ENCODE peak calls at places on chromosomes 12 and 14, in nine cellular contexts. One of them, this sample, is unnamed.

GRCh38 chr12:80186727-80187217 is 87.4 kb downstream of the OTOGL start:
- DNase-seq in progenitor cell of endocrine pancreas: no peak
- DNase-seq in RWPE1: peak
- DNase-seq in T-cell: peak
- DNase-seq in D341Med: peak
- DNase-seq in NCI-H1417: peak
- DNase-seq in T-helper 22 cell: no peak
- DNase-seq in colonic mucosa: peak
- DNase-seq in pancreas: no peak
- DNase-seq in this sample: peak

GRCh38 chr14:92049781-92050180 is 9.9 kb upstream of the TRIP11 start:
- DNase-seq in progenitor cell of endocrine pancreas: no peak
- DNase-seq in RWPE1: no peak
- DNase-seq in T-cell: no peak
- DNase-seq in D341Med: no peak
- DNase-seq in NCI-H1417: no peak
- DNase-seq in T-helper 22 cell: no peak
- DNase-seq in colonic mucosa: no peak
- DNase-seq in pancreas: no peak
- DNase-seq in this sample: no peak

GRCh38 chr14:95237121-95237876 is 80.0 kb upstream of the DICER1 start:
- DNase-seq in progenitor cell of endocrine pancreas: no peak
- DNase-seq in RWPE1: no peak
- DNase-seq in T-cell: no peak
- DNase-seq in D341Med: no peak
- DNase-seq in NCI-H1417: no peak
- DNase-seq in T-helper 22 cell: no peak
- DNase-seq in colonic mucosa: peak
- DNase-seq in pancreas: no peak
- DNase-seq in this sample: no peak

GRCh38 chr12:108214486-108214885 is 85.4 kb downstream of the WSCD2 start:
- DNase-seq in progenitor cell of endocrine pancreas: peak
- DNase-seq in RWPE1: peak
- DNase-seq in T-cell: peak
- DNase-seq in D341Med: no peak
- DNase-seq in NCI-H1417: no peak
- DNase-seq in T-helper 22 cell: no peak
- DNase-seq in colonic mucosa: peak
- DNase-seq in pancreas: peak
- DNase-seq in this sample: peak

GRCh38 chr12:75698052-75698451 is 186.6 kb upstream of the KRR1 start:
- DNase-seq in progenitor cell of endocrine pancreas: no peak
- DNase-seq in RWPE1: no peak
- DNase-seq in T-cell: no peak
- DNase-seq in D341Med: no peak
- DNase-seq in NCI-H1417: no peak
- DNase-seq in T-helper 22 cell: no peak
- DNase-seq in colonic mucosa: no peak
- DNase-seq in pancreas: no peak
- DNase-seq in this sample: no peak

GRCh38 chr12:91685917-91686316 is 459.7 kb downstream of the BTG1 start:
- DNase-seq in progenitor cell of endocrine pancreas: no peak
- DNase-seq in RWPE1: peak
- DNase-seq in T-cell: no peak
- DNase-seq in D341Med: no peak
- DNase-seq in NCI-H1417: no peak
- DNase-seq in T-helper 22 cell: no peak
- DNase-seq in colonic mucosa: no peak
- DNase-seq in pancreas: no peak
- DNase-seq in this sample: no peak

GRCh38 chr14:66088661-66089060 is 397.5 kb upstream of the CCDC196 start:
- DNase-seq in progenitor cell of endocrine pancreas: no peak
- DNase-seq in RWPE1: no peak
- DNase-seq in T-cell: no peak
- DNase-seq in D341Med: no peak
- DNase-seq in NCI-H1417: no peak
- DNase-seq in T-helper 22 cell: no peak
- DNase-seq in colonic mucosa: no peak
- DNase-seq in pancreas: no peak
- DNase-seq in this sample: no peak

GRCh38 chr12:3261782-3262359 is 184.7 kb downstream of the TSPAN9 start:
- DNase-seq in progenitor cell of endocrine pancreas: no peak
- DNase-seq in RWPE1: no peak
- DNase-seq in T-cell: no peak
- DNase-seq in D341Med: no peak
- DNase-seq in NCI-H1417: no peak
- DNase-seq in T-helper 22 cell: no peak
- DNase-seq in colonic mucosa: no peak
- DNase-seq in pancreas: no peak
- DNase-seq in this sample: no peak

GRCh38 chr12:6038160-6038559 is 86.3 kb downstream of the VWF start:
- DNase-seq in progenitor cell of endocrine pancreas: peak
- DNase-seq in RWPE1: peak
- DNase-seq in T-cell: peak
- DNase-seq in D341Med: peak
- DNase-seq in NCI-H1417: peak
- DNase-seq in T-helper 22 cell: no peak
- DNase-seq in colonic mucosa: peak
- DNase-seq in pancreas: no peak
- DNase-seq in this sample: peak

GRCh38 chr12:54363047-54363446 is 1.2 kb downstream of the GPR84 start:
- DNase-seq in progenitor cell of endocrine pancreas: no peak
- DNase-seq in RWPE1: no peak
- DNase-seq in T-cell: no peak
- DNase-seq in D341Med: no peak
- DNase-seq in NCI-H1417: no peak
- DNase-seq in T-helper 22 cell: no peak
- DNase-seq in colonic mucosa: no peak
- DNase-seq in pancreas: no peak
- DNase-seq in this sample: no peak

GRCh38 chr12:96157427-96157826 is 36.7 kb upstream of the ELK3 start:
- DNase-seq in progenitor cell of endocrine pancreas: no peak
- DNase-seq in RWPE1: no peak
- DNase-seq in T-cell: no peak
- DNase-seq in D341Med: no peak
- DNase-seq in NCI-H1417: no peak
- DNase-seq in T-helper 22 cell: no peak
- DNase-seq in colonic mucosa: no peak
- DNase-seq in pancreas: no peak
- DNase-seq in this sample: no peak

GRCh38 chr12:118397693-118398440 is 21.5 kb downstream of the SUDS3 start:
- DNase-seq in progenitor cell of endocrine pancreas: no peak
- DNase-seq in RWPE1: no peak
- DNase-seq in T-cell: no peak
- DNase-seq in D341Med: no peak
- DNase-seq in NCI-H1417: no peak
- DNase-seq in T-helper 22 cell: no peak
- DNase-seq in colonic mucosa: no peak
- DNase-seq in pancreas: no peak
- DNase-seq in this sample: no peak

GRCh38 chr14:37061697-37062096 is 110.7 kb downstream of the SLC25A21 start:
- DNase-seq in progenitor cell of endocrine pancreas: no peak
- DNase-seq in RWPE1: no peak
- DNase-seq in T-cell: no peak
- DNase-seq in D341Med: no peak
- DNase-seq in NCI-H1417: no peak
- DNase-seq in T-helper 22 cell: no peak
- DNase-seq in colonic mucosa: no peak
- DNase-seq in pancreas: no peak
- DNase-seq in this sample: no peak

GRCh38 chr14:100747021-100747586 is 20.4 kb downstream of the DLK1 start:
- DNase-seq in progenitor cell of endocrine pancreas: no peak
- DNase-seq in RWPE1: peak
- DNase-seq in T-cell: no peak
- DNase-seq in D341Med: no peak
- DNase-seq in NCI-H1417: peak
- DNase-seq in T-helper 22 cell: no peak
- DNase-seq in colonic mucosa: no peak
- DNase-seq in pancreas: peak
- DNase-seq in this sample: peak

GRCh38 chr12:53049582-53050318 is at the start of gene TNS2:
- DNase-seq in progenitor cell of endocrine pancreas: no peak
- DNase-seq in RWPE1: peak
- DNase-seq in T-cell: no peak
- DNase-seq in D341Med: peak
- DNase-seq in NCI-H1417: peak
- DNase-seq in T-helper 22 cell: no peak
- DNase-seq in colonic mucosa: peak
- DNase-seq in pancreas: peak
- DNase-seq in this sample: no peak

GRCh38 chr12:113136128-113136989 is 798 bp upstream of the RASAL1 start:
- DNase-seq in progenitor cell of endocrine pancreas: no peak
- DNase-seq in RWPE1: no peak
- DNase-seq in T-cell: peak
- DNase-seq in D341Med: no peak
- DNase-seq in NCI-H1417: peak
- DNase-seq in T-helper 22 cell: peak
- DNase-seq in colonic mucosa: peak
- DNase-seq in pancreas: no peak
- DNase-seq in this sample: no peak

GRCh38 chr12:106305376-106305775 is 2.8 kb downstream of the TCP11L2 start:
- DNase-seq in progenitor cell of endocrine pancreas: no peak
- DNase-seq in RWPE1: no peak
- DNase-seq in T-cell: no peak
- DNase-seq in D341Med: no peak
- DNase-seq in NCI-H1417: peak
- DNase-seq in T-helper 22 cell: no peak
- DNase-seq in colonic mucosa: no peak
- DNase-seq in pancreas: no peak
- DNase-seq in this sample: no peak

GRCh38 chr12:88595697-88596096 is 15.4 kb upstream of the KITLG start:
- DNase-seq in progenitor cell of endocrine pancreas: no peak
- DNase-seq in RWPE1: no peak
- DNase-seq in T-cell: no peak
- DNase-seq in D341Med: no peak
- DNase-seq in NCI-H1417: no peak
- DNase-seq in T-helper 22 cell: no peak
- DNase-seq in colonic mucosa: peak
- DNase-seq in pancreas: no peak
- DNase-seq in this sample: no peak

GRCh38 chr14:70702154-70702553 is 60.4 kb downstream of the TTC9 start:
- DNase-seq in progenitor cell of endocrine pancreas: no peak
- DNase-seq in RWPE1: no peak
- DNase-seq in T-cell: no peak
- DNase-seq in D341Med: no peak
- DNase-seq in NCI-H1417: no peak
- DNase-seq in T-helper 22 cell: no peak
- DNase-seq in colonic mucosa: no peak
- DNase-seq in pancreas: no peak
- DNase-seq in this sample: no peak

GRCh38 chr12:3326850-3327780 is 163.9 kb upstream of the PRMT8 start:
- DNase-seq in progenitor cell of endocrine pancreas: no peak
- DNase-seq in RWPE1: no peak
- DNase-seq in T-cell: no peak
- DNase-seq in D341Med: no peak
- DNase-seq in NCI-H1417: no peak
- DNase-seq in T-helper 22 cell: no peak
- DNase-seq in colonic mucosa: no peak
- DNase-seq in pancreas: no peak
- DNase-seq in this sample: no peak

GRCh38 chr14:76768201-76768656 is 7.0 kb downstream of the VASH1 start:
- DNase-seq in progenitor cell of endocrine pancreas: no peak
- DNase-seq in RWPE1: no peak
- DNase-seq in T-cell: peak
- DNase-seq in D341Med: no peak
- DNase-seq in NCI-H1417: peak
- DNase-seq in T-helper 22 cell: peak
- DNase-seq in colonic mucosa: peak
- DNase-seq in pancreas: no peak
- DNase-seq in this sample: no peak

GRCh38 chr12:12676605-12677004 is 19.4 kb downstream of the GPR19 start:
- DNase-seq in progenitor cell of endocrine pancreas: no peak
- DNase-seq in RWPE1: no peak
- DNase-seq in T-cell: no peak
- DNase-seq in D341Med: no peak
- DNase-seq in NCI-H1417: no peak
- DNase-seq in T-helper 22 cell: no peak
- DNase-seq in colonic mucosa: no peak
- DNase-seq in pancreas: no peak
- DNase-seq in this sample: no peak

GRCh38 chr12:127785535-127785934 is 481.4 kb upstream of the TMEM132C start:
- DNase-seq in progenitor cell of endocrine pancreas: no peak
- DNase-seq in RWPE1: peak
- DNase-seq in T-cell: no peak
- DNase-seq in D341Med: no peak
- DNase-seq in NCI-H1417: no peak
- DNase-seq in T-helper 22 cell: no peak
- DNase-seq in colonic mucosa: no peak
- DNase-seq in pancreas: no peak
- DNase-seq in this sample: no peak

GRCh38 chr14:24092960-24093900 is 881 bp upstream of the PCK2 start:
- DNase-seq in progenitor cell of endocrine pancreas: no peak
- DNase-seq in RWPE1: no peak
- DNase-seq in T-cell: no peak
- DNase-seq in D341Med: no peak
- DNase-seq in NCI-H1417: no peak
- DNase-seq in T-helper 22 cell: no peak
- DNase-seq in colonic mucosa: peak
- DNase-seq in pancreas: no peak
- DNase-seq in this sample: no peak

GRCh38 chr12:7542813-7543212 is 39.2 kb upstream of the CD163 start:
- DNase-seq in progenitor cell of endocrine pancreas: no peak
- DNase-seq in RWPE1: no peak
- DNase-seq in T-cell: no peak
- DNase-seq in D341Med: no peak
- DNase-seq in NCI-H1417: no peak
- DNase-seq in T-helper 22 cell: no peak
- DNase-seq in colonic mucosa: no peak
- DNase-seq in pancreas: no peak
- DNase-seq in this sample: peak

GRCh38 chr14:61392297-61392696 is 70.9 kb downstream of the PRKCH start:
- DNase-seq in progenitor cell of endocrine pancreas: no peak
- DNase-seq in RWPE1: no peak
- DNase-seq in T-cell: no peak
- DNase-seq in D341Med: no peak
- DNase-seq in NCI-H1417: no peak
- DNase-seq in T-helper 22 cell: no peak
- DNase-seq in colonic mucosa: no peak
- DNase-seq in pancreas: no peak
- DNase-seq in this sample: no peak

This sample was measured in HFFc6.